ENCODE peak calls at places on chromosomes 6 and 20, in nine cellular contexts. H is breast epithelium, M is stomach, V is H1, S is GM23338, Y is kidney, E is heart left ventricle, C is foreskin keratinocyte, X is mesenchymal stem cell. J is an unnamed sample.

GRCh38 chr20:58071500-58071804 is 157.0 kb downstream of the ANKRD60 start:
- DNase-seq in H (no peak), M (no peak), V (peak; percentile 14), S (no peak), Y (no peak), E (no peak), C (no peak), X (no peak), J (no peak)

GRCh38 chr6:36977470-36977941 is 8.5 kb downstream of the MTCH1 start:
- DNase-seq in H (no peak), M (no peak), V (no peak), S (peak; percentile 71), Y (no peak), E (no peak), C (no peak), X (peak; percentile 18), J (no peak)

GRCh38 chr6:26130581-26131247 is 43.5 kb downstream of the HFE start:
- DNase-seq in H (no peak), M (no peak), V (no peak), S (no peak), Y (no peak), E (no peak), C (no peak), X (no peak), J (no peak)

GRCh38 chr6:142773859-142774258 is 171.1 kb downstream of the HIVEP2 start:
- DNase-seq in H (no peak), M (no peak), V (no peak), S (no peak), Y (no peak), E (no peak), C (no peak), X (no peak), J (no peak)

GRCh38 chr6:135901776-135902524 is 50.4 kb downstream of the PDE7B start:
- DNase-seq in H (no peak), M (no peak), V (no peak), S (no peak), Y (no peak), E (no peak), C (no peak), X (no peak), J (no peak)

GRCh38 chr6:36997811-36998722 is 7.4 kb upstream of the FGD2 start:
- DNase-seq in H (no peak), M (peak; percentile 86), V (no peak), S (no peak), Y (no peak), E (no peak), C (no peak), X (no peak), J (no peak)

GRCh38 chr6:3899970-3900439 is 50.8 kb downstream of the FAM50B start:
- DNase-seq in H (no peak), M (peak; percentile 56), V (no peak), S (no peak), Y (no peak), E (no peak), C (peak; percentile 58), X (no peak), J (no peak)

GRCh38 chr6:53119772-53120409 is 28.8 kb downstream of the GCM1 start:
- DNase-seq in H (peak; percentile 78), M (peak; percentile 57), V (peak; percentile 49), S (peak; percentile 64), Y (no peak), E (no peak), C (no peak), X (peak; percentile 89), J (peak; percentile 18)

GRCh38 chr6:56804996-56805395 is 149.9 kb upstream of the BEND6 start:
- DNase-seq in H (no peak), M (no peak), V (no peak), S (no peak), Y (no peak), E (no peak), C (peak; percentile 59), X (peak; percentile 40), J (no peak)

GRCh38 chr6:147534116-147534865 is 25.8 kb downstream of the SAMD5 start:
- DNase-seq in H (no peak), M (no peak), V (no peak), S (no peak), Y (no peak), E (no peak), C (no peak), X (no peak), J (no peak)

GRCh38 chr6:158041370-158041769 is 59.7 kb downstream of the SYNJ2 start:
- DNase-seq in H (no peak), M (no peak), V (no peak), S (no peak), Y (no peak), E (no peak), C (no peak), X (peak; percentile 42), J (no peak)

GRCh38 chr6:33620158-33620583 is 951 bp upstream of the ITPR3 start:
- DNase-seq in H (no peak), M (peak; percentile 74), V (peak; percentile 61), S (no peak), Y (peak; percentile 87), E (no peak), C (no peak), X (peak; percentile 70), J (no peak)

GRCh38 chr6:54992789-54993188 is 146.2 kb downstream of the FAM83B start:
- DNase-seq in H (no peak), M (no peak), V (no peak), S (peak; percentile 68), Y (no peak), E (no peak), C (no peak), X (no peak), J (peak; percentile 11)

GRCh38 chr20:62917720-62918119 is 8.6 kb downstream of the DIDO1 start:
- DNase-seq in H (no peak), M (no peak), V (no peak), S (no peak), Y (no peak), E (no peak), C (no peak), X (no peak), J (no peak)

GRCh38 chr20:59123011-59123676 is 40.5 kb upstream of the ZNF831 start:
- DNase-seq in H (no peak), M (no peak), V (no peak), S (no peak), Y (no peak), E (no peak), C (no peak), X (no peak), J (no peak)

GRCh38 chr6:148395583-148396101 is 53.0 kb downstream of the SASH1 start:
- DNase-seq in H (no peak), M (no peak), V (no peak), S (no peak), Y (no peak), E (no peak), C (no peak), X (no peak), J (no peak)

GRCh38 chr6:37061157-37061804 is 55.8 kb downstream of the FGD2 start:
- DNase-seq in H (no peak), M (peak; percentile 83), V (no peak), S (no peak), Y (no peak), E (no peak), C (no peak), X (no peak), J (no peak)

GRCh38 chr6:45961125-45961524 is 54.5 kb downstream of the CLIC5 start:
- DNase-seq in H (no peak), M (no peak), V (no peak), S (no peak), Y (no peak), E (no peak), C (no peak), X (peak; percentile 23), J (no peak)

GRCh38 chr6:28266563-28266961 is 381 bp upstream of the ZSCAN26 start:
- DNase-seq in H (no peak), M (no peak), V (no peak), S (no peak), Y (no peak), E (no peak), C (no peak), X (no peak), J (no peak)
- H3K27ac ChIP-seq in H (peak overlapping the region; percentile 91), M (no peak overlapping the region), V (peak overlapping the region; percentile 71), S (peak overlapping the region; percentile 92), Y (peak overlapping the region; percentile 75), E (peak overlapping the region; percentile 89), C (no peak overlapping the region), X (peak overlapping the region; percentile 91), J (no peak overlapping the region)

GRCh38 chr6:139762587-139763031 is 388.2 kb upstream of the CITED2 start:
- DNase-seq in H (no peak), M (no peak), V (no peak), S (no peak), Y (no peak), E (no peak), C (no peak), X (peak; percentile 58), J (no peak)
- H3K27ac ChIP-seq in H (no peak overlapping the region), M (no peak overlapping the region), V (no peak overlapping the region), S (no peak overlapping the region), Y (no peak overlapping the region), E (peak overlapping the region; percentile 83), C (no peak overlapping the region), X (peak overlapping the region; percentile 75), J (no peak overlapping the region)

GRCh38 chr6:13406781-13407180 is 78.4 kb upstream of the TBC1D7 start:
- DNase-seq in H (no peak), M (no peak), V (no peak), S (no peak), Y (no peak), E (no peak), C (no peak), X (no peak), J (no peak)
- H3K27ac ChIP-seq in H (peak overlapping the region; percentile 81), M (no peak overlapping the region), V (no peak overlapping the region), S (no peak overlapping the region), Y (no peak overlapping the region), E (peak overlapping the region; percentile 77), C (no peak overlapping the region), X (no peak overlapping the region), J (no peak overlapping the region)

DNA sequence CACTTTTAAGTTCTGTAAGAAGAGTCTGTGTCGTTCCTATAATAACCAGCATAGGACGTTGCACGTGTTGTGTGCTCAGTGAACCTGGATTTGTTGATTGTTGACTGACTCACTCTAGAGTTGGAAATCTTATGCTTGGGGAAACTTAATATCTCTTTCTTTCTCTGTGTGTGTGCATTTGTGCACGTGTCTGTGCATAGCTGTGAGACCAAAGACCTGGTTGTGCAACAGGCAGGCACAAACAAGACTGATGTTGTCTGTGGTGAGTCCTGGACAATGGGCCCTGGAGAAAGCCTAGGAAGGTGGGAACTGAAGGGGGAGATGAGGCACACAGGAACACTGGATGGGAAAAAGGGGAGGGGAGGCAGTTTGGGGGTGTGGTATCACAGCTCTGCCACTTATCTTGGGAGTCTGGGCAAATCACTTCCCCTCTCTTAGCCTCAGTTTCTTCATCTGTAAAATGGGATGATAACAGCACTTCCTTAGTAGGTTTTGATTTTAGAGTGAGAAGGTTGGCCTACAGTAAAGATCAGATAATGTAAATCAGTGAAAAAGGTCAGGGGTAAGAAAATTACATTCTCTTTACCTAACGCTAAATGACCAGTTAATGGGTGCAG is 8.4 kb downstream of the CD40 start:
- DNase-seq in H (no peak), M (no peak), V (no peak), S (no peak), Y (no peak), E (no peak), C (no peak), X (no peak), J (no peak)
- H3K27ac ChIP-seq in H (no peak overlapping the region), M (no peak overlapping the region), V (no peak overlapping the region), S (no peak overlapping the region), Y (no peak overlapping the region), E (no peak overlapping the region), C (no peak overlapping the region), X (no peak overlapping the region), J (no peak overlapping the region)